ENCODE peak calls at places on chromosomes 1 and 21, in eight cellular contexts. H is right cardiac atrium, M is aorta, P is mucosa of descending colon, L is foreskin keratinocyte, S is Panc1, U is HepG2, J is psoas muscle. D is an unnamed sample. For H3K4me1, the result is how much of the 10 kb centered on the place peaks cover.

GRCh38 chr1:1033009-1033587 is 13.2 kb downstream of the AGRN start:
- ATAC-seq in H (peak), P (peak), L (peak), U (no peak), M (peak), J (peak), S (peak), D (peak)

GRCh38 chr1:121586369-121587229 is 401.8 kb downstream of the SRGAP2C start:
- ATAC-seq in U (peak), H (no peak), M (no peak), S (no peak), P (peak), J (no peak), L (no peak), D (no peak)

GRCh38 chr1:95249929-95250328 is 15.9 kb downstream of the RWDD3 start:
- ATAC-seq in P (no peak), L (no peak), M (no peak), J (peak), U (peak), S (no peak), H (peak), D (no peak)

GRCh38 chr1:39407889-39408640 is 83.4 kb upstream of the BMP8A start:
- ATAC-seq in P (peak), U (peak), J (no peak), L (no peak), H (no peak), M (no peak), S (peak), D (no peak)

GRCh38 chr1:116254776-116255175 is 118.3 kb upstream of the ATP1A1 start:
- ATAC-seq in S (no peak), U (no peak), H (no peak), M (no peak), L (peak), P (peak), J (no peak), D (no peak)

GRCh38 chr1:192878249-192878648 is 69.4 kb downstream of the RGS2 start:
- ATAC-seq in S (no peak), L (no peak), U (no peak), H (peak), M (peak), P (peak), J (no peak), D (peak)

GRCh38 chr1:10736623-10737267 is 59.7 kb downstream of the CASZ1 start:
- ATAC-seq in J (peak), H (peak), L (no peak), P (peak), M (no peak), U (no peak), S (no peak), D (no peak)

GRCh38 chr1:159838715-159839114 is 12.0 kb downstream of the SLAMF8 start:
- ATAC-seq in M (no peak), J (no peak), U (no peak), H (no peak), P (no peak), L (no peak), S (no peak), D (no peak)

GRCh38 chr1:192977089-192977706 is 82.0 kb downstream of the UCHL5 start:
- ATAC-seq in U (no peak), P (no peak), M (no peak), H (no peak), S (no peak), J (no peak), L (no peak), D (no peak)

GRCh38 chr1:218673170-218673569 is 328.0 kb downstream of the TGFB2 start:
- ATAC-seq in P (no peak), U (no peak), H (no peak), M (no peak), L (peak), J (no peak), S (no peak), D (no peak)

GRCh38 chr1:215081566-215082531 is 688 bp upstream of the KCNK2 start:
- ATAC-seq in H (no peak), S (peak), M (no peak), P (no peak), U (peak), J (no peak), L (peak), D (peak)

GRCh38 chr1:37575692-37576091 is 19.0 kb downstream of the DNALI1 start:
- ATAC-seq in S (no peak), J (no peak), H (no peak), L (no peak), U (no peak), P (no peak), M (no peak), D (no peak)

GRCh38 chr1:180041587-180041986 is 87.0 kb downstream of the CEP350 start:
- ATAC-seq in H (no peak), M (no peak), J (no peak), L (no peak), S (no peak), P (no peak), U (no peak), D (no peak)

GRCh38 chr1:229209386-229209785 is 61.5 kb upstream of the RAB4A start:
- ATAC-seq in J (no peak), L (no peak), S (no peak), U (no peak), H (peak), P (no peak), M (no peak), D (no peak)

GRCh38 chr1:162732566-162733335 is 57.8 kb upstream of the HSD17B7 start:
- ATAC-seq in M (peak), H (peak), L (peak), P (peak), U (peak), S (no peak), J (no peak), D (peak)

GRCh38 chr1:194709439-194709838 is 1523.0 kb upstream of the B3GALT2 start:
- ATAC-seq in P (no peak), H (no peak), M (no peak), U (no peak), L (no peak), J (no peak), S (no peak), D (no peak)

GRCh38 chr21:33286600-33287456 is 20.7 kb downstream of the IL10RB start:
- ATAC-seq in S (no peak), H (peak), P (peak), J (no peak), M (peak), L (peak), U (peak), D (peak)

GRCh38 chr1:55233149-55233777 is 18.1 kb upstream of the USP24 start:
- ATAC-seq in P (no peak), M (no peak), H (no peak), S (peak), U (peak), L (peak), J (no peak), D (no peak)

GRCh38 chr1:115807723-115808122 is 33.2 kb downstream of the NHLH2 start:
- ATAC-seq in L (peak), P (peak), J (peak), M (no peak), S (no peak), H (peak), U (peak), D (peak)

GRCh38 chr1:174273766-174274165 is 114.4 kb downstream of the RABGAP1L start:
- ATAC-seq in H (no peak), P (no peak), L (no peak), M (no peak), U (no peak), J (no peak), S (no peak), D (no peak)

GRCh38 chr1:230861970-230862595 is 6.2 kb downstream of the C1orf198 start:
- ATAC-seq in P (no peak), M (no peak), L (no peak), S (no peak), U (no peak), H (peak), J (peak), D (no peak)

GRCh38 chr1:185501099-185501498 is 184.1 kb upstream of the IVNS1ABP start:
- ATAC-seq in S (no peak), U (no peak), L (no peak), H (no peak), J (no peak), P (no peak), M (no peak), D (no peak)

GRCh38 chr1:33363470-33363861 is 42.6 kb upstream of the A3GALT2 start:
- ATAC-seq in M (no peak), P (no peak), L (no peak), J (no peak), H (no peak), U (no peak), S (no peak), D (no peak)

GRCh38 chr1:33364578-33364945 is 43.7 kb upstream of the A3GALT2 start:
- ATAC-seq in J (no peak), P (no peak), H (no peak), L (no peak), S (no peak), M (no peak), U (peak), D (no peak)

GRCh38 chr1:33366766-33367487 is 46.0 kb upstream of the A3GALT2 start:
- ATAC-seq in P (no peak), S (peak), J (peak), M (no peak), U (no peak), H (no peak), L (no peak), D (no peak)

GRCh38 chr1:33367488-33368405 is 46.8 kb upstream of the A3GALT2 start:
- ATAC-seq in J (peak), U (peak), L (peak), S (peak), M (peak), P (peak), H (peak), D (peak)

GRCh38 chr1:33365560-33365997 is 44.7 kb upstream of the A3GALT2 start:
- ATAC-seq in M (no peak), S (no peak), U (no peak), L (no peak), J (peak), H (peak), P (no peak), D (no peak)
- H3K4me1 ChIP-seq in M (under half), S (under half), U (half or more), L (under half), J (half or more), H (under half), P (under half), D (under half)

GRCh38 chr1:210738256-210738655 is 395.7 kb downstream of the KCNH1 start:
- ATAC-seq in P (no peak), L (no peak), U (no peak), S (no peak), J (no peak), H (no peak), M (no peak), D (no peak)
- H3K4me1 ChIP-seq in P (under half), L (under half), U (under half), S (under half), J (under half), H (under half), M (under half), D (under half)

DNA sequence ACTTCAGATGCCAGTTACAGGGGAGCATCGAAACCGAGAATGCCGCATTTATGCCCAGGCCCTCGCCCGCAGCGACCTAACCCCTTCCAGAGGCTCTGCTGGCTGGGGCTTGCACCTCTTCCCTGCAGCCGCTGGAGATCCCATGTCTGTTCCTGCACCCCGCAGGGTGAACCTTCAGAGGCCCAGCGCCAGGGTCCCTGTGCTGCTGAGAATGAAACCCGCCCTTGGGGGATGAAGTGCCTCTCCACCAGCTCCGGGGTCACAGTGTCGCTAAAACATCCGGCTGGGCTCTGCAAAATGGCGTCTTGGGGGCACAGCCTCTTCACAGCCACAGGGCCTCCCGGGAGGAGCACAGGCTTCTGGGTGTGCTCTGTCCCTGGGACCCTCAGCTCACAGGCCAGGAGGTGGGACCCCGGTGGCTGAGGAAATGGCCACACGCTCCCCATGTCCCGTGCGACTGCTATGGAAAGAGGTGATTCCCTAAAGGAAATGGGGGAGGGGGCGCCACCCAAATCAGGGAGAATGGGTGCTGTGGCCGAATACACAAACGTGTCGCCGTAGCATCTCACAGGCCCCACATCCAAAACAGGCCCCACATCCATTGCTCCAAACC is 39.9 kb upstream of the TSPEAR start:
- ATAC-seq in H (no peak), L (no peak), J (no peak), S (no peak), P (no peak), U (no peak), M (no peak), D (no peak)
- H3K4me1 ChIP-seq in H (under half), L (under half), J (under half), S (under half), P (under half), U (under half), M (under half), D (under half)

GRCh38 chr1:206467915-206468314 is 2.4 kb upstream of the IKBKE start:
- ATAC-seq in J (peak), P (no peak), U (no peak), M (no peak), H (peak), L (no peak), S (no peak), D (peak)

GRCh38 chr1:206468571-206468970 is 1.7 kb upstream of the IKBKE start:
- ATAC-seq in U (peak), M (no peak), L (no peak), J (no peak), H (no peak), P (no peak), S (no peak), D (no peak)

GRCh38 chr1:206470692-206471414 is 577 bp downstream of the IKBKE start:
- ATAC-seq in H (peak), M (peak), L (peak), U (peak), J (peak), S (peak), P (peak), D (peak)

GRCh38 chr1:206469933-206470691 is at the start of gene IKBKE:
- ATAC-seq in U (peak), L (peak), S (peak), H (peak), P (peak), M (peak), J (peak), D (peak)

GRCh38 chr1:206469411-206469932 is 804 bp upstream of the IKBKE start:
- ATAC-seq in U (peak), P (peak), M (no peak), H (no peak), J (no peak), L (peak), S (no peak), D (no peak)
- H3K4me1 ChIP-seq in U (half or more), P (under half), M (under half), H (under half), J (under half), L (under half), S (under half), D (under half)

DNA sequence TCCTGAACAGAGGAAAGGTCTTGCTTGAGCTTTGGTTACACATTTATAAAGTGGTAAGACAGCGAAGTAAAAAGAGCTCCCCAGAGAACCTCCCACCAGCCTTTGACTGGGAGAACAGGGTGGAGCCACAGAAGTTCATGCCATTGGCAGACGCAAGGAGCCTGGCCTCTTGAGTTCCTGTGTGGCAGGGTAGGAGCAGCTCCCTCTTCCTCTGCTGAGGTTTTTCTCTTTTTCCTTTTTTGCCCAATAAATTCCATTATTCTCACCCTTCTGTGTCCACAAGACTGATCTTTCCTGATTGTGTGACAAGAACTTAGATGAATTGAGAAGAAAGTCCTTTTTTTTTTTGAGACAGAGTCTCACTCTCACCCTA is 4.3 kb downstream of the THEM4 start:
- ATAC-seq in P (no peak), M (no peak), L (no peak), H (no peak), S (no peak), J (no peak), U (no peak), D (no peak)
- H3K4me1 ChIP-seq in P (under half), M (under half), L (under half), H (under half), S (under half), J (under half), U (under half), D (under half)

GRCh38 chr21:43942201-43942600 is 69.9 kb upstream of the TRAPPC10 start:
- ATAC-seq in U (no peak), L (no peak), S (no peak), P (no peak), J (no peak), M (no peak), H (no peak), D (no peak)
- H3K4me1 ChIP-seq in U (half or more), L (under half), S (under half), P (under half), J (under half), M (under half), H (under half), D (under half)